ENCODE peak calls at places on chromosomes 5 and 9, in nine cellular contexts. E is GM23248, K is adrenal gland, L is NT2/D1, G is psoas muscle, T is small intestine, O is astrocyte, A is trophoblast cell, R is neural progenitor cell. X is an unnamed sample.

GRCh38 chr5:104370523-104370922 is 807.9 kb upstream of the NUDT12 start:
- DNase-seq in G (no peak), O (peak; percentile 35), R (no peak), T (no peak), E (no peak), K (no peak), L (no peak), A (no peak), X (no peak)

GRCh38 chr5:95870105-95870672 is 47.7 kb upstream of the GLRX start:
- DNase-seq in T (no peak), K (no peak), R (no peak), L (no peak), O (peak; percentile 80), A (no peak), G (no peak), E (peak; percentile 66), X (no peak)

GRCh38 chr5:158287643-158288228 is 428.8 kb upstream of the CLINT1 start:
- DNase-seq in A (no peak), T (no peak), R (no peak), E (peak; percentile 78), K (no peak), L (no peak), G (no peak), O (peak; percentile 94), X (no peak)

GRCh38 chr5:127757576-127757975 is 54.4 kb downstream of the CCDC192 start:
- DNase-seq in T (peak; percentile 71), G (no peak), O (peak; percentile 50), R (peak; percentile 69), E (peak; percentile 66), A (no peak), L (no peak), K (peak; percentile 78), X (peak; percentile 57)

GRCh38 chr9:93813687-93814560 is 141.2 kb downstream of the BARX1 start:
- DNase-seq in G (no peak), E (no peak), O (no peak), A (no peak), R (peak; percentile 84), K (no peak), T (no peak), L (no peak), X (no peak)

GRCh38 chr9:15722888-15723287 is 170.0 kb downstream of the CCDC171 start:
- DNase-seq in G (no peak), E (no peak), R (peak; percentile 82), A (no peak), T (no peak), L (peak; percentile 15), O (peak; percentile 56), K (no peak), X (no peak)

GRCh38 chr5:166062719-166063118 is 2228.7 kb upstream of the WWC1 start:
- DNase-seq in R (no peak), E (no peak), L (no peak), A (no peak), O (no peak), G (no peak), T (peak; percentile 77), K (no peak), X (no peak)

GRCh38 chr9:124551472-124552339 is 44.5 kb upstream of the NR5A1 start:
- DNase-seq in G (no peak), K (peak; percentile 73), A (peak; percentile 33), T (peak; percentile 40), R (peak; percentile 79), E (peak; percentile 79), L (peak; percentile 54), O (peak; percentile 74), X (peak; percentile 74)

GRCh38 chr5:159593518-159594073 is 263.3 kb upstream of the IL12B start:
- DNase-seq in L (no peak), T (no peak), E (peak; percentile 8), G (no peak), R (no peak), A (no peak), O (no peak), K (no peak), X (no peak)

GRCh38 chr9:88819471-88819870 is 171.8 kb upstream of the S1PR3 start:
- DNase-seq in E (no peak), R (no peak), T (no peak), O (peak; percentile 60), K (no peak), A (no peak), G (no peak), L (no peak), X (no peak)

GRCh38 chr5:40682431-40683017 is 2.8 kb downstream of the PTGER4 start:
- DNase-seq in T (peak; percentile 52), K (no peak), G (no peak), R (no peak), A (no peak), E (no peak), L (no peak), O (no peak), X (no peak)

GRCh38 chr5:97046270-97046982 is 96.0 kb downstream of the LIX1 start:
- DNase-seq in O (peak; percentile 8), G (no peak), K (no peak), T (no peak), A (no peak), L (no peak), E (peak; percentile 43), R (no peak), X (peak; percentile 19)
- H3K27me3 ChIP-seq in O (no peaks in the 10 kb centered on the region), G (no peaks in the 10 kb centered on the region), K (no peaks in the 10 kb centered on the region), T (no peaks in the 10 kb centered on the region), A (no peaks in the 10 kb centered on the region), L (no peaks in the 10 kb centered on the region), E (peaks cover 24% of the 10 kb centered on the region), R (no peaks in the 10 kb centered on the region), X (no peaks in the 10 kb centered on the region)

GRCh38 chr9:105401651-105402050 is 46.2 kb upstream of the FSD1L start:
- DNase-seq in L (no peak), O (peak; percentile 24), G (no peak), K (no peak), T (no peak), R (peak; percentile 45), E (peak; percentile 20), A (no peak), X (no peak)
- H3K4me1 ChIP-seq in L (peaks cover 2% of the 10 kb centered on the region), O (peaks cover 6% of the 10 kb centered on the region), G (no peaks in the 10 kb centered on the region), K (no peaks in the 10 kb centered on the region), T (no peaks in the 10 kb centered on the region), R (peaks cover 40% of the 10 kb centered on the region), E (no peaks in the 10 kb centered on the region), A (no peaks in the 10 kb centered on the region), X (no peaks in the 10 kb centered on the region)

GRCh38 chr9:3567988-3568387 is 42.2 kb upstream of the RFX3 start:
- DNase-seq in E (no peak), T (no peak), A (no peak), K (no peak), L (no peak), O (no peak), G (no peak), R (no peak), X (no peak)
- H3K27me3 ChIP-seq in E (no peaks in the 10 kb centered on the region), T (no peaks in the 10 kb centered on the region), A (no peaks in the 10 kb centered on the region), K (no peaks in the 10 kb centered on the region), L (no peaks in the 10 kb centered on the region), O (no peaks in the 10 kb centered on the region), G (no peaks in the 10 kb centered on the region), R (no peaks in the 10 kb centered on the region), X (no peaks in the 10 kb centered on the region)

GRCh38 chr9:22098636-22099332 is 89.7 kb upstream of the CDKN2B start:
- DNase-seq in T (peak; percentile 95), L (no peak), A (no peak), R (no peak), G (no peak), E (no peak), K (no peak), O (no peak), X (peak; percentile 48)

GRCh38 chr9:22100626-22101025 is 91.5 kb upstream of the CDKN2B start:
- DNase-seq in L (no peak), A (no peak), T (no peak), G (no peak), E (no peak), K (no peak), O (no peak), R (peak; percentile 21), X (no peak)

GRCh38 chr9:22105005-22105722 is 96.1 kb upstream of the CDKN2B start:
- DNase-seq in K (no peak), O (no peak), L (no peak), E (no peak), R (no peak), A (no peak), T (no peak), G (no peak), X (no peak)

GRCh38 chr9:22103650-22104575 is 94.8 kb upstream of the CDKN2B start:
- DNase-seq in O (peak; percentile 95), L (no peak), G (no peak), T (peak; percentile 96), R (no peak), K (no peak), E (peak; percentile 42), A (peak; percentile 77), X (no peak)

DNA sequence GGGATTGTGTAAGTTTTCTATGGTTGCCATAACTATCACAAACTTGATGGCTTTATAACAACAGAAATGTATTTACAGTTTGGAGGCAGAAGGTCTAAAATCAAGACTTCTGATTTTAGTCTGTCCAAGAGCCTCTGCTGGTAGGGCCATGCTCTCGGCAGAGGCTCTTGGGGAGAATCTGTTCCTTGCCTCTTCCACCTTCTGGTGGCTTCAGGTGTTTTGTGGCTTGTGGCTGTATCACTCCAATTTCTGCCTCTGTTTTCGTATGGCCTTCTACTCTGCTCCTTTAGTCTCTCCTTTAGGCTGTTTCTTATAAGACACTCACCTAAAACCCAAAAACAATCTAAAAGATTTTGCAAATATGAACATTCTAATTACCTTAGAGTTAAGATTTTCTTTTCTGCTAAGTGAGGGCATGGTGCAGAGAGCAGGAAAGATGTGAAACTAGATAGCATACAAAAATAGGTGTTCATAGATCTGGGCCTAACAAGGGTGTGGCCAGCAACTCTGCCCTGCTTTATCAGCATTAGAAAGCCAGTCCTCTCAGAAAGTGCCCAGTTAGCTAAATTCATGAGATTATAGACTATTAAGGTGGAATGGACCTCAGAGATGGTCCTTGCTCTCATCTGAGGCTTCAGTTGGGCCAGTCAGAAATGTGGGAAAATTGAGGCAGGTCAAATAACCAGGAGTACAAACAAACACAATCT is 93.4 kb upstream of the CDKN2B start:
- DNase-seq in G (no peak), T (peak; percentile 82), R (no peak), L (no peak), O (no peak), A (no peak), K (no peak), E (no peak), X (no peak)
- H3K4me1 ChIP-seq in G (peaks cover 23% of the 10 kb centered on the region), T (peaks cover 8% of the 10 kb centered on the region), R (no peaks in the 10 kb centered on the region), L (no peaks in the 10 kb centered on the region), O (peaks cover 48% of the 10 kb centered on the region), A (peaks cover 14% of the 10 kb centered on the region), K (peaks cover 11% of the 10 kb centered on the region), E (peaks cover 42% of the 10 kb centered on the region), X (peaks cover 17% of the 10 kb centered on the region)

DNA sequence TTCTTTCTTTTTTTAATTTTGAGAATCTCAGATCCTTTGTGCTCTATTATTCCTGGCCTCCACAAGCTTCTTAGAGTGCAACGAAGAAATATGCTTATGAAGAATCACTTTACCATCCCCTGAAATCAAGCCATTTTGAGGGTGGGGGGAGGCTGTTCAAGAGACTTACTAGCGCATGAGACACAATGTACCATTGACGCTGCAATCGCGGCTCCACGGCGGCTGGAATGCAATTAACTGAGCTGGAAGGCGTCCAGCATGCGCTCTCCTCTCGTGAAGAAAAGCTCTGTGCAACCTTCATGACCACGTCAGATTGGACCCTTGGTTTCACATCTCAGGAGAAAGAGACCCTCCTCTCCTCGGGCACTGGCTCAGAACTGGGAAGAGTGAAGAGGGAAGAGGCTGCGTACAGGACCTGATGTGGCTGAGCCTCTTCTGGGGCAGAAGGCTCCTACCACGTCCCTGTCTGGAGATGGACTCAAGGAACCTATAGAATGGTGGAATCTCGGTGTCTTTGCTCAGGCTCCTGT is 138.5 kb upstream of the IRX2 start:
- DNase-seq in G (no peak), O (no peak), K (peak; percentile 35), E (no peak), R (no peak), T (no peak), L (no peak), A (no peak), X (no peak)
- H3K27me3 ChIP-seq in G (no peaks in the 10 kb centered on the region), O (no peaks in the 10 kb centered on the region), K (no peaks in the 10 kb centered on the region), E (no peaks in the 10 kb centered on the region), R (no peaks in the 10 kb centered on the region), T (no peaks in the 10 kb centered on the region), L (no peaks in the 10 kb centered on the region), A (no peaks in the 10 kb centered on the region), X (no peaks in the 10 kb centered on the region)

GRCh38 chr5:116785101-116785500 is 210.5 kb upstream of the SEMA6A start:
- DNase-seq in G (no peak), L (no peak), E (no peak), A (no peak), O (no peak), R (no peak), T (no peak), K (no peak), X (no peak)
- H3K4me1 ChIP-seq in G (no peaks in the 10 kb centered on the region), L (no peaks in the 10 kb centered on the region), E (no peaks in the 10 kb centered on the region), A (no peaks in the 10 kb centered on the region), O (no peaks in the 10 kb centered on the region), R (no peaks in the 10 kb centered on the region), T (no peaks in the 10 kb centered on the region), K (no peaks in the 10 kb centered on the region), X (no peaks in the 10 kb centered on the region)